ENCODE peak calls at places on chromosomes 11 and 22, in ten cellular contexts. N, T, K, S, H, Q, G, Z, O and V are unnamed samples.

GRCh38 chr22:37167176-37167980 is 17.7 kb upstream of the IL2RB start:
- DNase-seq in H (no peak), T (no peak), Q (no peak), O (no peak), Z (no peak), K (no peak), S (no peak), N (no peak), G (peak), V (no peak)

GRCh38 chr22:36148411-36148810 is 12.1 kb downstream of the APOL3 start:
- DNase-seq in G (no peak), H (no peak), T (no peak), Q (no peak), K (no peak), S (no peak), Z (no peak), O (no peak), N (no peak), V (no peak)

GRCh38 chr11:6474806-6475500 is 1.2 kb upstream of the TRIM3 start:
- DNase-seq in S (no peak), O (no peak), K (no peak), Q (no peak), T (no peak), G (no peak), N (no peak), Z (no peak), H (no peak), V (no peak)

GRCh38 chr11:119754199-119754598 is 25.2 kb upstream of the NECTIN1 start:
- DNase-seq in H (no peak), K (no peak), G (no peak), S (no peak), N (no peak), Q (no peak), Z (no peak), T (no peak), O (no peak), V (no peak)

GRCh38 chr22:38110863-38111852 is 674 bp upstream of the BAIAP2L2 start:
- DNase-seq in K (no peak), Q (no peak), G (no peak), N (no peak), T (no peak), S (no peak), H (no peak), Z (no peak), O (no peak), V (peak)

GRCh38 chr11:113994077-113994954 is 19.4 kb downstream of the HTR3A start:
- DNase-seq in Q (peak), N (no peak), Z (peak), T (peak), K (peak), G (no peak), S (no peak), H (no peak), O (no peak), V (no peak)

GRCh38 chr11:61531033-61531432 is 22.5 kb downstream of the LRRC10B start:
- DNase-seq in K (no peak), H (no peak), O (no peak), Q (no peak), S (no peak), G (no peak), T (no peak), N (no peak), Z (no peak), V (no peak)

GRCh38 chr11:5596611-5597201 is at the start of gene TRIM6:
- DNase-seq in H (no peak), N (peak), T (no peak), G (peak), K (peak), O (peak), Q (no peak), S (peak), Z (peak), V (no peak)

GRCh38 chr22:45602824-45603301 is 68.8 kb upstream of the ATXN10 start:
- DNase-seq in Q (peak), O (peak), N (peak), Z (no peak), H (no peak), K (no peak), G (no peak), S (no peak), T (no peak), V (no peak)

GRCh38 chr11:35097814-35098213 is 41.2 kb upstream of the CD44 start:
- DNase-seq in H (no peak), S (no peak), G (no peak), T (no peak), Z (no peak), K (no peak), O (no peak), N (no peak), Q (no peak), V (no peak)

GRCh38 chr11:130180896-130181294 is 21.3 kb downstream of the ST14 start:
- DNase-seq in Z (no peak), G (no peak), K (no peak), T (no peak), O (no peak), N (no peak), H (no peak), S (no peak), Q (no peak), V (no peak)

GRCh38 chr22:27510024-27510423 is 291.5 kb downstream of the MN1 start:
- DNase-seq in O (no peak), S (no peak), Z (no peak), H (no peak), T (no peak), N (no peak), G (no peak), Q (no peak), K (no peak), V (no peak)

GRCh38 chr11:110991621-110992355 is 253.7 kb upstream of the POU2AF2 start:
- DNase-seq in K (no peak), O (no peak), S (no peak), H (no peak), Q (no peak), T (no peak), Z (no peak), N (peak), G (peak), V (no peak)

GRCh38 chr11:6427516-6427915 is 8.6 kb upstream of the APBB1 start:
- DNase-seq in H (no peak), S (no peak), O (no peak), N (no peak), Q (no peak), G (no peak), Z (no peak), T (no peak), K (no peak), V (no peak)

GRCh38 chr22:46679711-46680269 is 58.3 kb downstream of the CERK start:
- DNase-seq in K (no peak), N (no peak), S (no peak), O (peak), H (no peak), Z (no peak), Q (no peak), G (no peak), T (no peak), V (no peak)